ENCODE peak calls at places on chromosome 20, in five cellular contexts. E, D, Q, F and U are unnamed samples.

GRCh38 chr20:36575066-36575743 is 1.8 kb downstream of the TGIF2 start:
- DNase-seq in E (peak; percentile 74), D (peak; percentile 47), Q (no peak), F (peak; percentile 77), U (no peak)

GRCh38 chr20:21575167-21575566 is 61.3 kb upstream of the NKX2-2 start:
- DNase-seq in E (no peak), D (no peak), Q (no peak), F (no peak), U (no peak)

GRCh38 chr20:10448270-10449156 is 13.4 kb downstream of the SLX4IP start:
- DNase-seq in E (no peak), D (peak; percentile 44), Q (no peak), F (no peak), U (no peak)

GRCh38 chr20:32585519-32586127 is 490 bp upstream of the NOL4L start:
- DNase-seq in E (no peak), D (peak; percentile 23), Q (no peak), F (no peak), U (no peak)

GRCh38 chr20:2101057-2101934 is at the start of gene STK35:
- DNase-seq in E (peak; percentile 86), D (no peak), Q (peak; percentile 37), F (peak; percentile 66), U (peak; percentile 81)

GRCh38 chr20:22227301-22227700 is 357.1 kb downstream of the FOXA2 start:
- DNase-seq in E (no peak), D (peak; percentile 23), Q (no peak), F (no peak), U (no peak)

GRCh38 chr20:275791-276190 is 14.8 kb downstream of the C20orf96 start:
- DNase-seq in E (no peak), D (no peak), Q (no peak), F (no peak), U (no peak)

GRCh38 chr20:341682-342081 is 5.2 kb upstream of the NRSN2 start:
- DNase-seq in E (peak; percentile 42), D (peak; percentile 88), Q (peak; percentile 94), F (peak; percentile 99), U (no peak)

GRCh38 chr20:58851221-58851968 is 693 bp upstream of the GNAS-AS1 start:
- DNase-seq in E (no peak), D (peak; percentile 59), Q (no peak), F (no peak), U (no peak)

GRCh38 chr20:5829241-5829809 is 79.1 kb downstream of the SHLD1 start:
- DNase-seq in E (no peak), D (no peak), Q (no peak), F (no peak), U (no peak)

GRCh38 chr20:62652051-62652893 is 10.0 kb downstream of the SLCO4A1 start:
- DNase-seq in E (peak; percentile 92), D (peak; percentile 99), Q (peak; percentile 33), F (peak; percentile 84), U (peak; percentile 95)

GRCh38 chr20:3226093-3226492 is 12.9 kb downstream of the SLC4A11 start:
- DNase-seq in E (no peak), D (no peak), Q (no peak), F (no peak), U (no peak)

GRCh38 chr20:32752458-32753250 is 9.4 kb upstream of the COMMD7 start:
- DNase-seq in E (no peak), D (peak; percentile 89), Q (no peak), F (peak; percentile 68), U (no peak)

GRCh38 chr20:61477366-61477966 is 225.4 kb downstream of the CDH4 start:
- DNase-seq in E (no peak), D (peak; percentile 28), Q (no peak), F (no peak), U (no peak)

GRCh38 chr20:64086801-64087200 is 2.6 kb upstream of the LKAAEAR1 start:
- DNase-seq in E (no peak), D (peak; percentile 34), Q (no peak), F (peak; percentile 74), U (no peak)

GRCh38 chr20:37640600-37641561 is 52.9 kb upstream of the CTNNBL1 start:
- DNase-seq in E (no peak), D (peak; percentile 21), Q (no peak), F (peak; percentile 59), U (no peak)

GRCh38 chr20:37821691-37822655 is 81.0 kb upstream of the VSTM2L start:
- DNase-seq in E (peak; percentile 42), D (peak; percentile 99), Q (no peak), F (no peak), U (no peak)

GRCh38 chr20:20835897-20836296 is 123.5 kb upstream of the RALGAPA2 start:
- DNase-seq in E (no peak), D (no peak), Q (no peak), F (no peak), U (no peak)

GRCh38 chr20:4082406-4083102 is 67.2 kb upstream of the RNF24 start:
- DNase-seq in E (peak; percentile 74), D (peak; percentile 60), Q (no peak), F (peak; percentile 25), U (peak; percentile 74)

GRCh38 chr20:45433316-45433715 is 17.4 kb downstream of the PIGT start:
- DNase-seq in E (no peak), D (peak; percentile 56), Q (no peak), F (no peak), U (no peak)

GRCh38 chr20:11000416-11000815 is 326.6 kb upstream of the JAG1 start:
- DNase-seq in E (no peak), D (no peak), Q (no peak), F (no peak), U (no peak)

DNA sequence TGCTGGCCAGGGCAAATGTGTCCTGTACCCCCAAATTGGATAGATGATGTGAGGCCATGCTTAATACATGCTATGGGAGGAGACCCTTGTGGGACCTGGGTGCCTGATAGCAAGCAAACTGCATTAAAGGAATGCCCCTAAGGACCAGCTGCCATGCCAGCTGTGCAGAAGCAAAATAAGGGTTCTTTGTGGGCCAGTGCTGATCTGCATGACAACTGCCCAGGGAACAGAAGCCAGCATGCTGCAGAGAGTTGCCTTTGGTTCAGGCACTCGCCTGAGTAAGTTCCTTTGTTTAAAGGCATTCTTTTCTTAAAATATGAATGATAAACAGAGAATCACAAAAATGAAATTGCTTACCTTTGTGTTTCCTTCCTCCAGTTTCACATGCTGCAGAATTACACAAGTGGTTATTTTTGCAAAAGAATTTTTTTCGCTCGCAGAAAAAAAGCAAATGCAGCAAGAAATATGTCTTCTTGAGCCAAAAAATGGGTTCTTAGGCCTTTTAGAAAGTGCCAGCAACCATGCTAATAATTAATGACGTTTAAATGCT is 6.9 kb upstream of the SYNDIG1 start:
- DNase-seq in E (no peak), D (no peak), Q (no peak), F (no peak), U (peak; percentile 92)
- TF ChIP-seq EZH2phosphoT487 in E (no peak), D (no peak), Q (no peak), F (no peak), U (no peak)

GRCh38 chr20:24770628-24771556 is 178.2 kb upstream of the CST7 start:
- DNase-seq in E (no peak), D (no peak), Q (no peak), F (no peak), U (no peak)
- TF ChIP-seq EZH2phosphoT487 in E (no peak), D (no peak), Q (no peak), F (no peak), U (no peak)

DNA sequence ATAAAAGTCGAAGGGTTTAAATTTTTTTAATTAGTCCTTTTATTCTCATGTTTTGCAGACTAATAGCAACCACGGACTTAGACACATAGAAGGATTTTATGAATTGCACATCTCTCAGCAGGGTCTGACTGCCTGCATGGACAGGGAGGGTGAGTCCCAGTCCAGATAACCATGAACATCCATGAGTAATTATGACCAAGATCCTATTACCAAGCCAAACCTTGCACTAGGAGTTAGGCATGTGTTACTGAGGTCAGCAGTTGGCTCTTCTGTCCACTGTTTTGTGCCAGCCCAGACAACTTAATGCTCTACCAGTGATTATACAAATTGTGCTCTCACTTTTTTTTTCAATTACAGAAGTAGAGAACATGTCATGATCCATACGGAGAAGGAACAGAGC is 211.2 kb downstream of the MAFB start:
- DNase-seq in E (no peak), D (peak; percentile 82), Q (no peak), F (no peak), U (no peak)
- TF ChIP-seq EZH2phosphoT487 in E (no peak), D (no peak), Q (no peak), F (no peak), U (no peak)

GRCh38 chr20:53866787-53867740 is 203.3 kb downstream of the BCAS1 start:
- DNase-seq in E (no peak), D (peak; percentile 32), Q (no peak), F (peak; percentile 55), U (peak; percentile 82)
- TF ChIP-seq EZH2phosphoT487 in E (no peak), D (no peak), Q (no peak), F (no peak), U (no peak)

DNA sequence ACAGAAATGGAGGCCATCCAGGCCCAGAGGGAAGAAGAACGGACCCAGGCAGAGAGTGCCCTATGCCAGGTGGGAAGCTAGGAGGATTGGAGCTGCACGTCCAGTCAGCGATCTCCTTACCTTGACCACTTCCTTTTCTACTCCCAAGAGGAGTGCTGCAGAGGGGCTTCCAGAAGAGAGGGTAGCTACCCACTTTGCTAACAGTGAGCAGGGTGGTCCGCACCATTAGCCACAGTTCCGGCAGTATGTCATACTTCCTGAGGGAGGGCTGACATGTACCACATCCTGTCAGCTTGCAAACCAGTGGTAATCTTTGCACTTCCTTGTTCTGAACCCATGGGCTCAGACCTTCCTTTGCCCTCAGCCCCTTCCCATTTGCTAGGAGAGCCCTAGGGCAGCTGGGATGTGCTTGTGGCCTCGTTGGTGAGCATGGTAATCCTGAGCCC is 35.4 kb downstream of the CEP250 start:
- DNase-seq in E (no peak), D (no peak), Q (no peak), F (no peak), U (peak; percentile 37)
- TF ChIP-seq EZH2phosphoT487 in E (no peak), D (no peak), Q (no peak), F (no peak), U (no peak)

GRCh38 chr20:57677323-57677982 is 32.4 kb downstream of the PMEPA1 start:
- DNase-seq in E (no peak), D (no peak), Q (no peak), F (no peak), U (no peak)
- TF ChIP-seq EZH2phosphoT487 in E (no peak), D (no peak), Q (no peak), F (no peak), U (no peak)

GRCh38 chr20:7585126-7585679 is 355.1 kb downstream of the HAO1 start:
- DNase-seq in E (peak; percentile 9), D (peak; percentile 52), Q (no peak), F (no peak), U (no peak)

GRCh38 chr20:7579888-7580287 is 360.4 kb downstream of the HAO1 start:
- DNase-seq in E (no peak), D (no peak), Q (no peak), F (peak; percentile 53), U (no peak)
- TF ChIP-seq EZH2phosphoT487 in E (no peak), D (no peak), Q (no peak), F (no peak), U (no peak)

DNA sequence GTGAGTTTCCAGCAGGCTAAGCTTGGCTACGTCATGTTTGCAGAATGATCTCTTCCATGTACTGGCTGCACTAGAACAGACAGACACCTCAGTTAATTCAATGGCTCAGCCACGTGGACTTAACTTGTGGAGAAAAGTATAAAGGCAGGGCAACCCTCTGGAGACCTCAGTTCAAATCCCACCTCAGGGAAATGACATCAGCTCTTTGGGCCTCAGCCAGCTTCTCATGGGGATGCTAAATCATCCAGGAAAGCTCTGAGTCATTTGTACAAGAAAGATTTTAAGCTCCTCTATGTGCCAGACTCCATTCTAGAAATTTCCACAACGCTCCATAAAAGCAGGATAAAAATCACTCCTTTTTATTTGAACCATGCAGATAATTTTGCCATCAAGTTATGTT is 128.5 kb upstream of the SALL4 start:
- DNase-seq in E (peak; percentile 68), D (peak; percentile 77), Q (peak; percentile 6), F (peak; percentile 75), U (no peak)
- TF ChIP-seq EZH2phosphoT487 in E (no peak), D (no peak), Q (no peak), F (no peak), U (no peak)